ENCODE peak calls at places on chromosome 3, in eight cellular contexts. Q, T, S, I, L, K, G and C are unnamed samples.

GRCh38 chr3:124845406-124845805 is 41.8 kb downstream of the ITGB5 start:
- DNase-seq in L (no peak), I (no peak), Q (no peak), G (peak; percentile 42), T (no peak), K (no peak), S (no peak), C (no peak)

GRCh38 chr3:105823149-105823866 is 45.5 kb downstream of the CBLB start:
- DNase-seq in I (no peak), T (no peak), G (no peak), S (no peak), L (no peak), K (no peak), Q (peak; percentile 41), C (no peak)

GRCh38 chr3:37173806-37174205 is 576 bp downstream of the LRRFIP2 start:
- DNase-seq in T (no peak), Q (no peak), S (no peak), I (no peak), G (no peak), L (no peak), K (no peak), C (no peak)

GRCh38 chr3:181630873-181631272 is 80.9 kb upstream of the SOX2 start:
- DNase-seq in L (no peak), T (no peak), I (no peak), S (no peak), Q (no peak), G (no peak), K (no peak), C (no peak)

GRCh38 chr3:70824078-70824477 is 511.6 kb upstream of the MDFIC2 start:
- DNase-seq in S (no peak), T (no peak), L (no peak), G (no peak), K (no peak), Q (no peak), I (no peak), C (no peak)

GRCh38 chr3:197592361-197593045 is 36.7 kb upstream of the BDH1 start:
- DNase-seq in G (no peak), Q (no peak), S (no peak), T (no peak), I (no peak), L (no peak), K (no peak), C (no peak)

GRCh38 chr3:171065732-171066131 is 39.2 kb upstream of the SLC2A2 start:
- DNase-seq in T (no peak), L (no peak), Q (no peak), K (no peak), G (no peak), S (no peak), I (no peak), C (no peak)

GRCh38 chr3:138256022-138256421 is 68.9 kb downstream of the ARMC8 start:
- DNase-seq in Q (no peak), I (no peak), S (no peak), L (no peak), G (no peak), T (no peak), K (no peak), C (no peak)

GRCh38 chr3:107251819-107252218 is 125.4 kb upstream of the CCDC54 start:
- DNase-seq in K (no peak), I (no peak), Q (no peak), T (no peak), S (no peak), G (no peak), L (no peak), C (no peak)

GRCh38 chr3:10655131-10655530 is 149.7 kb upstream of the ATP2B2 start:
- DNase-seq in G (no peak), K (no peak), L (no peak), I (no peak), T (no peak), Q (no peak), S (no peak), C (no peak)

GRCh38 chr3:184142199-184142598 is 7.0 kb downstream of the EIF2B5 start:
- DNase-seq in Q (no peak), G (no peak), L (no peak), S (no peak), T (no peak), I (no peak), K (no peak), C (no peak)

GRCh38 chr3:25300141-25300540 is 127.9 kb upstream of the RARB start:
- DNase-seq in Q (no peak), S (no peak), G (no peak), L (no peak), T (no peak), K (no peak), I (no peak), C (no peak)

GRCh38 chr3:191774485-191774884 is 313.5 kb downstream of the PYDC2 start:
- DNase-seq in Q (no peak), T (no peak), G (no peak), K (no peak), I (no peak), L (no peak), S (no peak), C (peak; percentile 82)

GRCh38 chr3:71118406-71118805 is 465.1 kb downstream of the FOXP1 start:
- DNase-seq in G (no peak), Q (no peak), K (no peak), T (no peak), I (no peak), S (no peak), L (no peak), C (no peak)

GRCh38 chr3:49476563-49476962 is 6.5 kb downstream of the DAG1 start:
- DNase-seq in S (no peak), L (no peak), G (no peak), I (no peak), Q (no peak), T (no peak), K (no peak), C (no peak)

GRCh38 chr3:33886015-33886414 is 87.6 kb downstream of the PDCD6IP start:
- DNase-seq in Q (no peak), K (no peak), G (no peak), T (no peak), I (no peak), S (no peak), L (no peak), C (no peak)

GRCh38 chr3:30523366-30523765 is 83.0 kb upstream of the TGFBR2 start:
- DNase-seq in L (no peak), I (no peak), S (no peak), Q (no peak), T (no peak), G (no peak), K (no peak), C (peak; percentile 55)

GRCh38 chr3:78893161-78893560 is 874.6 kb downstream of the ROBO1 start:
- DNase-seq in G (no peak), K (no peak), Q (no peak), T (no peak), L (no peak), I (no peak), S (no peak), C (peak; percentile 30)

GRCh38 chr3:10556312-10556711 is 50.9 kb upstream of the ATP2B2 start:
- DNase-seq in I (no peak), K (no peak), Q (no peak), T (no peak), S (peak; percentile 52), L (no peak), G (no peak), C (no peak)

GRCh38 chr3:174784206-174784934 is 74.8 kb upstream of the NAALADL2 start:
- DNase-seq in S (no peak), K (no peak), Q (no peak), G (no peak), I (no peak), L (no peak), T (no peak), C (no peak)

GRCh38 chr3:168801792-168802191 is 706.1 kb upstream of the GOLIM4 start:
- DNase-seq in T (no peak), L (no peak), I (no peak), K (no peak), G (no peak), S (no peak), Q (no peak), C (no peak)